ENCODE peak calls at places on chromosomes 4 and X, in eight cellular contexts. B is sigmoid colon, P is uterus, U is Peyer's patch, O is body of pancreas, S is upper lobe of left lung, D is suprapubic skin, W is K562. F is an unnamed sample. For H3K4me1, the result is how much of the 10 kb centered on the place peaks cover.

GRCh38 chr4:115470763-115471162 is 357.3 kb upstream of the NDST4 start:
- DNase-seq in D (no peak), U (no peak), W (no peak), S (no peak), P (no peak), B (no peak), O (no peak), F (no peak)

GRCh38 chr4:157290622-157291021 is 70.1 kb downstream of the GRIA2 start:
- DNase-seq in U (no peak), W (no peak), O (no peak), P (no peak), B (no peak), D (no peak), S (no peak), F (no peak)

GRCh38 chr4:89324671-89325070 is 17.1 kb upstream of the GPRIN3 start:
- DNase-seq in S (peak), W (no peak), P (no peak), O (no peak), D (no peak), B (no peak), U (no peak), F (no peak)

GRCh38 chr4:51885371-51885770 is 42.4 kb downstream of the DCUN1D4 start:
- DNase-seq in P (no peak), S (no peak), D (no peak), U (no peak), O (no peak), W (peak), B (no peak), F (no peak)

GRCh38 chrX:100995469-100995868 is 26.0 kb downstream of the ARL13A start:
- DNase-seq in O (no peak), B (no peak), P (no peak), S (no peak), D (no peak), U (no peak), W (peak), F (no peak)

GRCh38 chr4:76716658-76717057 is 181.3 kb downstream of the SOWAHB start:
- DNase-seq in S (no peak), U (no peak), D (no peak), O (no peak), B (no peak), W (no peak), P (no peak), F (no peak)

GRCh38 chr4:154741131-154741530 is 2.7 kb upstream of the LRAT start:
- DNase-seq in U (no peak), O (no peak), P (no peak), D (no peak), S (no peak), W (no peak), B (no peak), F (no peak)

GRCh38 chr4:138114434-138114833 is 127.7 kb downstream of the SLC7A11 start:
- DNase-seq in B (no peak), P (no peak), D (no peak), U (no peak), O (no peak), W (no peak), S (no peak), F (no peak)

GRCh38 chr4:9898596-9899345 is 117.3 kb downstream of the DRD5 start:
- DNase-seq in D (no peak), O (no peak), U (no peak), P (no peak), S (peak), B (no peak), W (peak), F (no peak)

GRCh38 chrX:13469963-13470679 is 99.3 kb upstream of the EGFL6 start:
- DNase-seq in O (no peak), B (no peak), W (no peak), S (no peak), P (no peak), D (no peak), U (no peak), F (no peak)

DNA sequence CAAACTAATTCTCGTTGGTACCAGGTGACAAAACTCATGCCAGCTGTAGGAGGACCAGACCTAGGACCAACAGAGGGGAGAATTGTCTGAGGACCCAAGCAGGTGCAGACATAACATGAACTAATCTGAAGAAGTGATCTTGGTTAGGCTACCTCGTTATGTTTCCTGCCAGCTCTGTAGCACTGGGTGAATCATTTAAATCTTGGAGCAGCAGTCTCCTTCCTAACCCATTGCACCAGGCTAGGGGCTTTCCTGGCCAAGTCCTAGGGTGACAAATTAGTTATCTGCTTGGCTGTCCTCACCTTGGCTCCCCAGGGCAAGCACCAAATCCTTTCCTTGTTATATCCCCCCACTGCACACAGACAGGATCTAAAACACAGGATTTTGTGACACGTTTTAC is 87.7 kb downstream of the WWC2 start:
- DNase-seq in O (no peak), S (no peak), W (no peak), D (no peak), P (no peak), B (no peak), U (no peak), F (no peak)
- H3K4me1 ChIP-seq in O (under half), S (under half), W (under half), D (under half), P (under half), B (under half), U (under half), F (under half)

GRCh38 chr4:42656986-42657792 is at the start of gene ATP8A1:
- DNase-seq in O (peak), W (peak), S (peak), U (peak), P (peak), D (peak), B (peak), F (peak)
- TF ChIP-seq POLR2A in O (peak), W (peak), S (peak), U (peak), P (peak), D (no peak), B (peak), F (no peak)

DNA sequence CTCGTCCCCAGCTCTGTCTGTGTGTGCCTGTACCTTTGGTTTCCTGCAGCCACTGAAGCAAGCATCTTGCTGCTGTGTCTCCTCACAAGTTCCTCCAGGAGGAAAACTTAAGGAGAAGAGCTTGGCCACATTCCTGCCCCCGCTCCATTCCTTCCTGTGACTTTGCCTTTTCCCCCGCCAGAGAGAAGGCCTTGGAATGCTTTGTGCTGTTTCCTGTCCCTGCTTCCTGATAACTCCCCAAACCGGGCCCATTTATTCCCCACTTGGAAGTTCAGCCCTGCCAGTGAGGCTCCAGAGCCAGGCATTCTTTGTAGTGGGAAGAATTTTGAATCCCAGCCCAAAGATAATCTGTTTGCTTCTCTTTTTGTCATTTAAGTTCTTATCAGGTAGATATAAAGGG is 33.1 kb downstream of the SMIM10L2A start:
- DNase-seq in S (no peak), D (no peak), P (no peak), W (no peak), U (no peak), O (no peak), B (no peak), F (no peak)
- TF ChIP-seq CTCF in S (no peak), D (no peak), P (no peak), W (no peak), U (no peak), O (no peak), B (no peak), F (no peak)

DNA sequence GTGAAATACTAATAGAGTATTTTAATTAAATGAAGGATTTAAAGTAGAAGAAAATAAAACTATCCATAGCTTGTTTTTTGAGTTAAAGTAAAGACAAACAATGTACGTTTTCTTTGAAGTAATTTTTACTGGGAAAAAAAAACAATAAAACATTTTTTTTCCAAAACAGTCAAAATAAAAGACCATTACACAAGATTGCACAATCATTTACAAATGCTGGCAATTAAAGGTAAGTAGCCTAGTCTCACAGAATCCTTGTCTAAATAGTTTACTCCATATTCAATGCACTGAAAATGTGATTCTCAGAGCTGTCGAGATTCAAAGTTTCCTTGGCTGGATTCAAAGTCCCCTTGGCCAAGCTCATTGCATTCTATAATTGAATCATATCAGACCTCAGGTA is 21.2 kb downstream of the C4orf54 start:
- DNase-seq in O (no peak), D (no peak), S (no peak), P (no peak), U (no peak), B (no peak), W (no peak), F (no peak)
- H3K4me1 ChIP-seq in O (under half), D (under half), S (under half), P (under half), U (under half), B (under half), W (under half), F (under half)

F was measured in breast epithelium.